ENCODE peak calls at places on chromosomes 4 and X, in four cellular contexts. One of them, this sample, is unnamed.
A peak's percentile ranks its signal among the peaks of the same experiment; 100 is the strongest.

GRCh38 chr4:965766-966134 is 7.6 kb downstream of the DGKQ start:
- DNase-seq in HCT116: no peak
- DNase-seq in K562: no peak
- DNase-seq in HepG2: no peak
- DNase-seq in this sample: no peak

GRCh38 chr4:82754546-82755165 is 43.9 kb downstream of the SCD5 start:
- DNase-seq in HCT116: no peak
- DNase-seq in K562: no peak
- DNase-seq in HepG2: no peak
- DNase-seq in this sample: no peak

GRCh38 chrX:9538544-9539045 is 73.7 kb downstream of the TBL1X start:
- DNase-seq in HCT116: no peak
- DNase-seq in K562: no peak
- DNase-seq in HepG2: peak; percentile 83
- DNase-seq in this sample: no peak

GRCh38 chr4:26342328-26343040 is 21.7 kb downstream of the RBPJ start:
- DNase-seq in HCT116: peak; percentile 23
- DNase-seq in K562: peak; percentile 14
- DNase-seq in HepG2: peak; percentile 9
- DNase-seq in this sample: no peak

GRCh38 chrX:25012793-25013592 is 2.8 kb downstream of the ARX start:
- DNase-seq in HCT116: no peak
- DNase-seq in K562: peak; percentile 30
- DNase-seq in HepG2: no peak
- DNase-seq in this sample: no peak

GRCh38 chr4:145805490-145805889 is 125.5 kb downstream of the C4orf51 start:
- DNase-seq in HCT116: no peak
- DNase-seq in K562: no peak
- DNase-seq in HepG2: peak; percentile 80
- DNase-seq in this sample: no peak

GRCh38 chr4:136900706-136901105 is 631.6 kb downstream of the PCDH18 start:
- DNase-seq in HCT116: no peak
- DNase-seq in K562: no peak
- DNase-seq in HepG2: no peak
- DNase-seq in this sample: no peak

GRCh38 chrX:10938371-10938982 is 172.7 kb upstream of the HCCS start:
- DNase-seq in HCT116: no peak
- DNase-seq in K562: no peak
- DNase-seq in HepG2: no peak
- DNase-seq in this sample: no peak

GRCh38 chr4:30801876-30802275 is 81.7 kb downstream of the PCDH7 start:
- DNase-seq in HCT116: no peak
- DNase-seq in K562: no peak
- DNase-seq in HepG2: no peak
- DNase-seq in this sample: no peak

GRCh38 chr4:37383579-37384229 is 139.2 kb downstream of the NWD2 start:
- DNase-seq in HCT116: peak; percentile 36
- DNase-seq in K562: peak; percentile 41
- DNase-seq in HepG2: peak; percentile 30
- DNase-seq in this sample: peak; percentile 32

GRCh38 chr4:99383381-99383780 is 30.8 kb upstream of the ADH1C start:
- DNase-seq in HCT116: no peak
- DNase-seq in K562: no peak
- DNase-seq in HepG2: no peak
- DNase-seq in this sample: no peak

GRCh38 chr4:53453385-53453784 is 75.9 kb downstream of the FIP1L1 start:
- DNase-seq in HCT116: no peak
- DNase-seq in K562: no peak
- DNase-seq in HepG2: no peak
- DNase-seq in this sample: no peak

GRCh38 chr4:8643986-8644385 is 51.4 kb downstream of the CPZ start:
- DNase-seq in HCT116: no peak
- DNase-seq in K562: no peak
- DNase-seq in HepG2: no peak
- DNase-seq in this sample: no peak

GRCh38 chr4:115042496-115042895 is 70.9 kb downstream of the NDST4 start:
- DNase-seq in HCT116: no peak
- DNase-seq in K562: no peak
- DNase-seq in HepG2: peak; percentile 4
- DNase-seq in this sample: no peak

GRCh38 chr4:20394471-20394870 is 142.8 kb downstream of the SLIT2 start:
- DNase-seq in HCT116: no peak
- DNase-seq in K562: no peak
- DNase-seq in HepG2: no peak
- DNase-seq in this sample: no peak

GRCh38 chr4:183300070-183300469 is 20.0 kb downstream of the CLDN22 start:
- DNase-seq in HCT116: no peak
- DNase-seq in K562: no peak
- DNase-seq in HepG2: no peak
- DNase-seq in this sample: no peak

GRCh38 chrX:46279214-46279924 is 265.9 kb downstream of the ZNF674 start:
- DNase-seq in HCT116: no peak
- DNase-seq in K562: no peak
- DNase-seq in HepG2: no peak
- DNase-seq in this sample: no peak

GRCh38 chr4:2811830-2812599 is 19.1 kb downstream of the SH3BP2 start:
- DNase-seq in HCT116: peak; percentile 16
- DNase-seq in K562: no peak
- DNase-seq in HepG2: peak; percentile 59
- DNase-seq in this sample: no peak

GRCh38 chr4:156898373-156899117 is 73.1 kb downstream of the PDGFC start:
- DNase-seq in HCT116: no peak
- DNase-seq in K562: no peak
- DNase-seq in HepG2: peak; percentile 35
- DNase-seq in this sample: no peak

GRCh38 chr4:2394544-2394943 is 23.9 kb downstream of the ZFYVE28 start:
- DNase-seq in HCT116: no peak
- DNase-seq in K562: no peak
- DNase-seq in HepG2: no peak
- DNase-seq in this sample: no peak

GRCh38 chr4:159950707-159951106 is 847.8 kb downstream of the RAPGEF2 start:
- DNase-seq in HCT116: no peak
- DNase-seq in K562: no peak
- DNase-seq in HepG2: no peak
- DNase-seq in this sample: no peak

GRCh38 chrX:108736509-108737479 is at the start of gene IRS4:
- DNase-seq in HCT116: no peak
- DNase-seq in K562: no peak
- DNase-seq in HepG2: peak; percentile 32
- DNase-seq in this sample: no peak

GRCh38 chr4:134243742-134244713 is 42.4 kb upstream of the PABPC4L start:
- DNase-seq in HCT116: no peak
- DNase-seq in K562: no peak
- DNase-seq in HepG2: no peak
- DNase-seq in this sample: no peak

GRCh38 chrX:113400193-113400704 is 559.6 kb upstream of the AMOT start:
- DNase-seq in HCT116: peak; percentile 33
- DNase-seq in K562: no peak
- DNase-seq in HepG2: peak; percentile 14
- DNase-seq in this sample: peak; percentile 38

GRCh38 chrX:85544609-85545008 is 165.1 kb upstream of the POF1B start:
- DNase-seq in HCT116: no peak
- DNase-seq in K562: no peak
- DNase-seq in HepG2: no peak
- DNase-seq in this sample: no peak

GRCh38 chr4:134952775-134953174 is 751.2 kb upstream of the PABPC4L start:
- DNase-seq in HCT116: no peak
- DNase-seq in K562: no peak
- DNase-seq in HepG2: no peak
- DNase-seq in this sample: no peak

GRCh38 chrX:150704030-150704613 is 10.9 kb downstream of the MTMR1 start:
- DNase-seq in HCT116: no peak
- DNase-seq in K562: no peak
- DNase-seq in HepG2: no peak
- DNase-seq in this sample: no peak

GRCh38 chr4:81919238-81919637 is 447.5 kb upstream of the RASGEF1B start:
- DNase-seq in HCT116: peak; percentile 12
- DNase-seq in K562: peak; percentile 25
- DNase-seq in HepG2: peak; percentile 21
- DNase-seq in this sample: no peak

DNA sequence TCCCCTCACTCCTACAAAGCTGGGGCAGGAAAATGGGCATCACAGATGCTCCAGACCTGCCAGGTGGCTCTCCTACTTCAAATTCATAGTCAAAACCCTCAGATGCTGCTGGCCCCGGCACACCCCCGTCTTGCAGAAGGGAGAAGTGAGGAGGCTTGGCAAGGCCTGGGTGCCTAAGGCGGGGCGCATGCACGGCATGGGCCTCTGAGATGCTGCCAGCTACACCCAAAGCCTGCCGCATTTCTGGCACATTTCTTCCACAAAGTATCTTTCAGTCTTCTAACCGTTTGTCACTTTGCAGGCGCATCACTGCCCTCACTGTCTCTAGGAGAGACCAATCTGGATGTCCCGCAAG is 19.6 kb downstream of the WDR1 start:
- DNase-seq in HCT116: no peak
- DNase-seq in K562: no peak
- DNase-seq in HepG2: no peak
- DNase-seq in this sample: no peak
- H3K4me3 ChIP-seq in HCT116: no peak overlapping the region
- H3K4me3 ChIP-seq in K562: no peak overlapping the region
- H3K4me3 ChIP-seq in HepG2: no peak overlapping the region
- H3K4me3 ChIP-seq in this sample: no peak overlapping the region

DNA sequence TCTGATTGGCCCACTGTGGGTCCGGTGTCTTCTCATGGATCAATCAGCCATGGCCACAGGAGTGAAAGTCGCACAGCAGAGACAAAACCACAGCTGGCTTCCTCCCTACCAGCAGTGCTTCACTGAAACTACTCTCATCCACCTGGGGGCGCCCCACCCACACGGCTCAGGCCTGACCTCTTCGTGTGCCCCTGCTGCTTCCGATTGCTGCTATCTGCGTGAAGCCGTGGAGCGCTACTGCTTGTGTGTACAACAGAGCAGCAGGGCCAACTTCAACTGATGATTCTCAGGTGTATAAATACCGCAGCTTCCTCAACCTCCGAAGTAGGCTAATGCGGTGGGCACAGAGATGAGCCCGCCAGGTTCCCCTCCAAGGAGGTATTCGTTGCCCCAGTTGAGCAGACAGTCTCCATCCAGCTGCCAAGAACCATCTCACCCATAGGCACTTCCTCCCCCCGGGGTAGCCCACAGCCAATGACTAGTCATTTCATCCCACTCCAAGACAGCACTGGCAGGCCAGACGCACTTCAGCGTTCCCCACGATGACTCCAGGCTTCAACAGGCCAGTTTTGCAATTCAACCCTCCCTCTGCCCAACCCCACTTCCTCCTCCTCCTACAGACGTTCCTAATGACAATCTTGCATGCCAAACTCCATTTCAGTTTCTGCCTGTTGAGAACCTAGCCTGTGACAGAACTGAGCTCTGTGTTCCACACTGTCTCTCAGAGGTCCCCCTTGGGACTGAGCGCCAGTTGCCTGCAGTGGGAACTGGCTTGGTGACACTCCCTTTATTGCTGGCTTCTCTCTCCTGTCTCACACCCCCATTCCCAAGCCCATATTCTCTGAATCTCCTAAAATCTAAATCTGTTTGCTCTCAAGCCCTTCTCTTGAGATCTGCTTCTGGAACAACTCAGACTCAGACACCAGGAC is 41.3 kb upstream of the ATP6AP2 start:
- DNase-seq in HCT116: no peak
- DNase-seq in K562: peak; percentile 57
- DNase-seq in HepG2: no peak
- DNase-seq in this sample: no peak
- TF ChIP-seq TCF7L2 in HCT116: no peak
- TF ChIP-seq TCF7L2 in K562: no peak
- TF ChIP-seq TCF7L2 in HepG2: no peak
- TF ChIP-seq TCF7L2 in this sample: no peak

GRCh38 chr4:89563431-89563830 is 255.8 kb upstream of the GPRIN3 start:
- DNase-seq in HCT116: no peak
- DNase-seq in K562: no peak
- DNase-seq in HepG2: no peak
- DNase-seq in this sample: no peak

GRCh38 chr4:89561051-89561450 is 253.5 kb upstream of the GPRIN3 start:
- DNase-seq in HCT116: no peak
- DNase-seq in K562: no peak
- DNase-seq in HepG2: no peak
- DNase-seq in this sample: no peak

GRCh38 chr4:89556596-89557305 is 249.2 kb upstream of the GPRIN3 start:
- DNase-seq in HCT116: no peak
- DNase-seq in K562: no peak
- DNase-seq in HepG2: no peak
- DNase-seq in this sample: no peak

GRCh38 chr4:89562715-89563114 is 255.1 kb upstream of the GPRIN3 start:
- DNase-seq in HCT116: no peak
- DNase-seq in K562: no peak
- DNase-seq in HepG2: no peak
- DNase-seq in this sample: no peak

DNA sequence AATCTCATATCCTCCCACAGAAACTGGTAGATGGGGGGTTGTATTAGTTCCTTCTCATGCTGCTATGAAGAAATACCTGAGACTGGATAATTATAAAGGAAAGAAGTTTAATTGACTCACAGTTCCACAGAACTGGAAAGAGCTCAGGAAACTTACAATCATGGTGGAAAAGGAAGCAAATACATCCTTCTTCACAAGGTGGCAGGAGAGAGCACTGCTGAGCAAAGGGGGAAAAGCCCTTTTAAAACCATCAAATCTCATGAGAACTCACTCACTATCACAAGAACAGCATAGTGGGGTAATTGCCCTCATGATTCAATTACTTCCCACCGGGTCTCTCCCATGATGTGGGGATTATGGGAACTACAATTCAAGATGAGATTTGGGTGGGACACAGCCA is 250.5 kb upstream of the GPRIN3 start:
- DNase-seq in HCT116: peak; percentile 7
- DNase-seq in K562: no peak
- DNase-seq in HepG2: no peak
- DNase-seq in this sample: no peak
- TF ChIP-seq CTCF in HCT116: peak; percentile 52
- TF ChIP-seq CTCF in K562: no peak
- TF ChIP-seq CTCF in HepG2: peak; percentile 30
- TF ChIP-seq CTCF in this sample: peak; percentile 41

DNA sequence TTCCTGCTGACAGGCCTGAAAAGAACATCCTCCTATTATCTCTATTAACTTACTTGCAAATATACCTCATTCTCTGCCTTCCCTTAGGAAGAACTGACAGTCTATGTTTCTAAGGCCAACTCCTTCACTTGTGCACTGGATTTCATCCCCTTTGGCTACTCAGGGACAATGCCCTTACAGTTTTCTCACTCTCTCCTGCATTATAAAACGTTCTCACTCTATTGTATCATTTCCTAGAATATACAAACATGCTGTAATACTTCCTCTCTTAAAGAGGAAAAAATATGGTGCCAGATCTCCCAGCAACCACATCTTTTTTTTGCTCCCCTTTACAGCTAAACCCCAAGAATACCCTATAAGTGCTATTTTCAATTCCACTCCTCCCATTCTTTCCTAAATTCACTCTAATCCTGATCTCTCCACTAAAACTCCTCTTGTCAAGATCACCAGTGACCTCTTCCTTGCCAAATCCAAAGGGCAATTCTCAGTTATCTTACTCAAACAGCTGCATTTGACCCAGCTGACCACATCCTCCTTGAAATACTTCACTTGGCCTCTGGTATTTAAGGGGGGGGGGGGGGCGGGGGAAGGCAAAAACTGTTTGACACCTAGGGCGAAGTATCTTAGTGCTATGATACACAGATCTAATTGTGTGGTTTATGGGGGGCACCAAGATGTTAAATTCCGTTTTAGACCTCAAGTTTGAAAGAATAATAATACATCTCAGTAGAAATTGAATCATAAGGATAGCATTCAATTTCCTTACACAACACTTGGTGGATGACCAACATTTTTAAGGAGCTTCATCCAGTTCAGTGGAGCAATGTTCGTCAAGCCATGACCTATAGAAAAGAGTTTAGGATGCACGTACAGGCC is 1.6 kb downstream of the RCHY1 start:
- DNase-seq in HCT116: no peak
- DNase-seq in K562: peak; percentile 57
- DNase-seq in HepG2: peak; percentile 24
- DNase-seq in this sample: no peak
- H3K4me3 ChIP-seq in HCT116: peak overlapping the region; percentile 59
- H3K4me3 ChIP-seq in K562: peak overlapping the region; percentile 56
- H3K4me3 ChIP-seq in HepG2: peak overlapping the region; percentile 98
- H3K4me3 ChIP-seq in this sample: peak overlapping the region; percentile 91

This sample was measured in Panc1.